ENCODE peak calls at places on chromosomes 1 and 21, in eight cellular contexts. One of them, this sample, is unnamed.

GRCh38 chr1:175774921-175775320 is 31.5 kb upstream of the TNR start:
- DNase-seq in GM12878: no peak
- DNase-seq in caudate nucleus: no peak
- DNase-seq in Panc1: no peak
- DNase-seq in CD4-positive, alpha-beta memory T cell: no peak
- DNase-seq in CD8-positive, alpha-beta memory T cell: no peak
- DNase-seq in epithelial cell of prostate: no peak
- DNase-seq in endodermal cell: peak; percentile 59
- DNase-seq in this sample: no peak

GRCh38 chr1:39115271-39116110 is 89.0 kb upstream of the MACF1 start:
- DNase-seq in caudate nucleus: no peak
- DNase-seq in epithelial cell of prostate: no peak
- DNase-seq in endodermal cell: no peak
- DNase-seq in GM12878: no peak
- DNase-seq in Panc1: no peak
- DNase-seq in CD8-positive, alpha-beta memory T cell: no peak
- DNase-seq in CD4-positive, alpha-beta memory T cell: no peak
- DNase-seq in this sample: no peak

GRCh38 chr1:171188388-171189266 is 3.5 kb downstream of the FMO2 start:
- DNase-seq in endodermal cell: peak; percentile 74
- DNase-seq in Panc1: peak; percentile 32
- DNase-seq in GM12878: peak; percentile 5
- DNase-seq in CD8-positive, alpha-beta memory T cell: peak; percentile 1
- DNase-seq in caudate nucleus: no peak
- DNase-seq in CD4-positive, alpha-beta memory T cell: peak; percentile 29
- DNase-seq in epithelial cell of prostate: no peak
- DNase-seq in this sample: peak; percentile 30

GRCh38 chr1:29716306-29716705 is 480.0 kb downstream of the PTPRU start:
- DNase-seq in CD8-positive, alpha-beta memory T cell: no peak
- DNase-seq in epithelial cell of prostate: no peak
- DNase-seq in GM12878: no peak
- DNase-seq in caudate nucleus: no peak
- DNase-seq in CD4-positive, alpha-beta memory T cell: no peak
- DNase-seq in Panc1: no peak
- DNase-seq in endodermal cell: no peak
- DNase-seq in this sample: no peak

GRCh38 chr1:190084552-190084951 is 393.1 kb downstream of the BRINP3 start:
- DNase-seq in epithelial cell of prostate: no peak
- DNase-seq in CD4-positive, alpha-beta memory T cell: no peak
- DNase-seq in CD8-positive, alpha-beta memory T cell: no peak
- DNase-seq in caudate nucleus: no peak
- DNase-seq in GM12878: no peak
- DNase-seq in endodermal cell: peak; percentile 91
- DNase-seq in Panc1: no peak
- DNase-seq in this sample: no peak

GRCh38 chr1:187157115-187157514 is 328.4 kb downstream of the PLA2G4A start:
- DNase-seq in epithelial cell of prostate: no peak
- DNase-seq in CD4-positive, alpha-beta memory T cell: no peak
- DNase-seq in GM12878: no peak
- DNase-seq in CD8-positive, alpha-beta memory T cell: no peak
- DNase-seq in endodermal cell: no peak
- DNase-seq in Panc1: no peak
- DNase-seq in caudate nucleus: no peak
- DNase-seq in this sample: no peak

GRCh38 chr1:109721046-109721445 is 9.0 kb downstream of the GSTM5 start:
- DNase-seq in epithelial cell of prostate: no peak
- DNase-seq in CD8-positive, alpha-beta memory T cell: no peak
- DNase-seq in endodermal cell: no peak
- DNase-seq in GM12878: no peak
- DNase-seq in CD4-positive, alpha-beta memory T cell: no peak
- DNase-seq in caudate nucleus: no peak
- DNase-seq in Panc1: no peak
- DNase-seq in this sample: no peak

GRCh38 chr1:245704765-245705164 is 550.0 kb downstream of the KIF26B start:
- DNase-seq in epithelial cell of prostate: no peak
- DNase-seq in CD8-positive, alpha-beta memory T cell: no peak
- DNase-seq in Panc1: no peak
- DNase-seq in CD4-positive, alpha-beta memory T cell: no peak
- DNase-seq in caudate nucleus: no peak
- DNase-seq in GM12878: no peak
- DNase-seq in endodermal cell: peak; percentile 24
- DNase-seq in this sample: no peak

GRCh38 chr1:100404816-100405215 is 52.5 kb downstream of the CDC14A start:
- DNase-seq in CD8-positive, alpha-beta memory T cell: no peak
- DNase-seq in endodermal cell: no peak
- DNase-seq in epithelial cell of prostate: no peak
- DNase-seq in Panc1: no peak
- DNase-seq in GM12878: no peak
- DNase-seq in CD4-positive, alpha-beta memory T cell: no peak
- DNase-seq in caudate nucleus: no peak
- DNase-seq in this sample: no peak

GRCh38 chr21:44763451-44764318 is 37.9 kb downstream of the UBE2G2 start:
- DNase-seq in CD4-positive, alpha-beta memory T cell: no peak
- DNase-seq in CD8-positive, alpha-beta memory T cell: no peak
- DNase-seq in GM12878: no peak
- DNase-seq in caudate nucleus: no peak
- DNase-seq in Panc1: no peak
- DNase-seq in endodermal cell: no peak
- DNase-seq in epithelial cell of prostate: no peak
- DNase-seq in this sample: no peak

GRCh38 chr1:199173356-199173755 is 534.5 kb downstream of the PTPRC start:
- DNase-seq in GM12878: peak; percentile 92
- DNase-seq in CD8-positive, alpha-beta memory T cell: no peak
- DNase-seq in endodermal cell: no peak
- DNase-seq in epithelial cell of prostate: peak; percentile 10
- DNase-seq in caudate nucleus: no peak
- DNase-seq in Panc1: no peak
- DNase-seq in CD4-positive, alpha-beta memory T cell: peak; percentile 68
- DNase-seq in this sample: no peak

GRCh38 chr1:153532161-153532560 is 3.6 kb downstream of the S100A6 start:
- DNase-seq in GM12878: no peak
- DNase-seq in endodermal cell: peak; percentile 33
- DNase-seq in Panc1: no peak
- DNase-seq in CD8-positive, alpha-beta memory T cell: peak; percentile 25
- DNase-seq in CD4-positive, alpha-beta memory T cell: peak; percentile 34
- DNase-seq in epithelial cell of prostate: no peak
- DNase-seq in caudate nucleus: no peak
- DNase-seq in this sample: no peak

DNA sequence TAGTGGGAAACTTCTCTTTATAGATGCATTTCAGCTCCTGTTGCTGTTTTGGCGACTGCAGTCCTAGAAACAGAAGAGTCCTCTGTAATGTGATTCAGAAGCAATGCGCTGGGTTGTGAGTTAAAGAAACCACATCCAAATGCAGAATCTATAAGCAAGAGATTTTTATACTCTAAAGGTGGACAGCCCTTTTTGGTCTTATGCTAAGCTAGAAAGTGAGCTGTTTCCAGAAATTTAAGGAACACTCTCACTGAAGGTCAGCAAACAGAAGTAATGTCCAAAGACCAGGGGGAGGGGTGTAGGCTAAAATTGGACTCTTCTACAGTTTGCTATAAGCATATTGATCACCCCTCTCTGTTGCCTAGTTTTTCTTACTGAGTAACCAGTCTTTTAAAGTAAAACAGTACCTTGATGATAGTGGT is 30.7 kb downstream of the DUSP10 start:
- DNase-seq in Panc1: no peak
- DNase-seq in CD8-positive, alpha-beta memory T cell: no peak
- DNase-seq in GM12878: no peak
- DNase-seq in endodermal cell: no peak
- DNase-seq in CD4-positive, alpha-beta memory T cell: no peak
- DNase-seq in caudate nucleus: no peak
- DNase-seq in epithelial cell of prostate: no peak
- DNase-seq in this sample: no peak
- H3K27ac ChIP-seq in Panc1: no peak overlapping the region
- H3K27ac ChIP-seq in CD8-positive, alpha-beta memory T cell: no peak overlapping the region
- H3K27ac ChIP-seq in GM12878: peak overlapping the region; percentile 22
- H3K27ac ChIP-seq in endodermal cell: no peak overlapping the region
- H3K27ac ChIP-seq in CD4-positive, alpha-beta memory T cell: peak overlapping the region; percentile 70
- H3K27ac ChIP-seq in caudate nucleus: peak overlapping the region; percentile 77
- H3K27ac ChIP-seq in epithelial cell of prostate: no peak overlapping the region
- H3K27ac ChIP-seq in this sample: no peak overlapping the region

GRCh38 chr1:214476229-214476957 is 75.0 kb downstream of the PTPN14 start:
- DNase-seq in caudate nucleus: no peak
- DNase-seq in CD4-positive, alpha-beta memory T cell: no peak
- DNase-seq in Panc1: no peak
- DNase-seq in epithelial cell of prostate: no peak
- DNase-seq in GM12878: no peak
- DNase-seq in CD8-positive, alpha-beta memory T cell: no peak
- DNase-seq in endodermal cell: peak; percentile 79
- DNase-seq in this sample: no peak
- H3K27ac ChIP-seq in caudate nucleus: no peak overlapping the region
- H3K27ac ChIP-seq in CD4-positive, alpha-beta memory T cell: no peak overlapping the region
- H3K27ac ChIP-seq in Panc1: peak overlapping the region; percentile 89
- H3K27ac ChIP-seq in epithelial cell of prostate: peak overlapping the region; percentile 100
- H3K27ac ChIP-seq in GM12878: no peak overlapping the region
- H3K27ac ChIP-seq in CD8-positive, alpha-beta memory T cell: no peak overlapping the region
- H3K27ac ChIP-seq in endodermal cell: no peak overlapping the region
- H3K27ac ChIP-seq in this sample: peak overlapping the region; percentile 100

GRCh38 chr1:231232870-231233734 is 7.9 kb upstream of the GNPAT start:
- DNase-seq in CD4-positive, alpha-beta memory T cell: no peak
- DNase-seq in epithelial cell of prostate: no peak
- DNase-seq in caudate nucleus: no peak
- DNase-seq in GM12878: no peak
- DNase-seq in endodermal cell: no peak
- DNase-seq in CD8-positive, alpha-beta memory T cell: no peak
- DNase-seq in Panc1: no peak
- DNase-seq in this sample: no peak

GRCh38 chr1:231235526-231235925 is 5.5 kb upstream of the GNPAT start:
- DNase-seq in Panc1: no peak
- DNase-seq in epithelial cell of prostate: no peak
- DNase-seq in endodermal cell: no peak
- DNase-seq in CD8-positive, alpha-beta memory T cell: no peak
- DNase-seq in GM12878: no peak
- DNase-seq in CD4-positive, alpha-beta memory T cell: no peak
- DNase-seq in caudate nucleus: no peak
- DNase-seq in this sample: no peak

GRCh38 chr1:231234506-231234905 is 6.5 kb upstream of the GNPAT start:
- DNase-seq in GM12878: no peak
- DNase-seq in epithelial cell of prostate: no peak
- DNase-seq in CD8-positive, alpha-beta memory T cell: no peak
- DNase-seq in caudate nucleus: no peak
- DNase-seq in CD4-positive, alpha-beta memory T cell: no peak
- DNase-seq in Panc1: no peak
- DNase-seq in endodermal cell: no peak
- DNase-seq in this sample: no peak

GRCh38 chr1:231236131-231236571 is 4.9 kb upstream of the GNPAT start:
- DNase-seq in Panc1: no peak
- DNase-seq in CD4-positive, alpha-beta memory T cell: no peak
- DNase-seq in caudate nucleus: no peak
- DNase-seq in GM12878: no peak
- DNase-seq in epithelial cell of prostate: no peak
- DNase-seq in endodermal cell: no peak
- DNase-seq in CD8-positive, alpha-beta memory T cell: no peak
- DNase-seq in this sample: no peak

DNA sequence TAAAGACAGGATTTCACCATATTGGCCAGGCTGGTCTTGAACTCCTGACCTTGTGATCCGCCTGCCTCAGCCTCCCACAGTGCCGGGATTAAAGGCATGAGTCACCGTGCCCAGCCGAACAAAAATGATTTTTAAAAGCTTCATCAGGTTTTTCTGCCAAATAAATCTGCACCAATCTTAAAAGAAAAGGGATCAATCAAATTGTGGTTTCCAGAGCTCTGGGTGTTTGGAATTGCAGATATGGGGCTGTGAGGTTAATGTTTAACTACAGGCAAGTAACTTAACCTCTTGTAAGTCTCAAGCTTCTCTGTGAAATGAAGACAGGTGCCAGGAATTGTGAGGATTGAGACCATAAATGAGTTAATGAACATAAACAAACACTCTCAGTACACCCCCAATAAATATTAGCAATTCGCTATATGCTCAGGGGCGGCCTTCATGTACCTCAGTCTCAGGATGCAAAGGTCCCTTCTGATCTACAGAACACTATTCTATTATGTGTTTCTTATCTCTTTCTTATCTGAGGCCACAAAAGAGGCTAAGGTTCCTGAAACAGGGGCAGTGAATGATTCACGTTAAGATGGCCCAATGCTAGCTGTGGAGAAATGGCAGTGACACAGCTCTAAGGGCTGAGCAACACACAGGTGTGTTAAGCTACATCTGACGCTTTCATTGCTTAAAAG is 7.1 kb upstream of the GNPAT start:
- DNase-seq in Panc1: no peak
- DNase-seq in endodermal cell: no peak
- DNase-seq in CD4-positive, alpha-beta memory T cell: no peak
- DNase-seq in epithelial cell of prostate: no peak
- DNase-seq in CD8-positive, alpha-beta memory T cell: no peak
- DNase-seq in caudate nucleus: no peak
- DNase-seq in GM12878: no peak
- DNase-seq in this sample: no peak
- H3K27ac ChIP-seq in Panc1: no peak overlapping the region
- H3K27ac ChIP-seq in endodermal cell: no peak overlapping the region
- H3K27ac ChIP-seq in CD4-positive, alpha-beta memory T cell: no peak overlapping the region
- H3K27ac ChIP-seq in epithelial cell of prostate: no peak overlapping the region
- H3K27ac ChIP-seq in CD8-positive, alpha-beta memory T cell: no peak overlapping the region
- H3K27ac ChIP-seq in caudate nucleus: no peak overlapping the region
- H3K27ac ChIP-seq in GM12878: no peak overlapping the region
- H3K27ac ChIP-seq in this sample: no peak overlapping the region

DNA sequence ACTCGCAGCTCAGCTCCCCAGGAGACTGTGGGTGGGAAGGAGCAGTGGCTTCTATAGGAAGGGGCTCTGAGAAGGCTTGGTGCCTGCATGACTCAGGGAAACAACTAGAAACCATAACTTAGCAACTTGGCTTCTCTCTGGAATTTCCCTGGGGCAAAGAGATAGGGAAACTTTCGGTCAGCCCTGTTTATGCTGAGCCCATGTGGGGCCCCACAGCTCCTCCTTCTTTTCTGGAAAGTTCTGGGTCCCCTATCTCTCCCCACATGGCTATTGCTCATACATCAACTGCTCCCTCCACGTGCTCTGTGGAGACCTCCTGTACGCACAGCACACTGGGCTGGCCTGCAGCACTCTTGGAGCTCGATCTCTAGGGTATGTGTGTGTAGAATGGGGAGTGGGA is 39.3 kb downstream of the PLEKHA6 start:
- DNase-seq in CD8-positive, alpha-beta memory T cell: no peak
- DNase-seq in epithelial cell of prostate: peak; percentile 65
- DNase-seq in CD4-positive, alpha-beta memory T cell: no peak
- DNase-seq in endodermal cell: no peak
- DNase-seq in Panc1: no peak
- DNase-seq in GM12878: no peak
- DNase-seq in caudate nucleus: no peak
- DNase-seq in this sample: no peak
- H3K27ac ChIP-seq in CD8-positive, alpha-beta memory T cell: no peak overlapping the region
- H3K27ac ChIP-seq in epithelial cell of prostate: peak overlapping the region; percentile 57
- H3K27ac ChIP-seq in CD4-positive, alpha-beta memory T cell: no peak overlapping the region
- H3K27ac ChIP-seq in endodermal cell: no peak overlapping the region
- H3K27ac ChIP-seq in Panc1: no peak overlapping the region
- H3K27ac ChIP-seq in GM12878: no peak overlapping the region
- H3K27ac ChIP-seq in caudate nucleus: peak overlapping the region; percentile 74
- H3K27ac ChIP-seq in this sample: peak overlapping the region; percentile 64

This sample was measured in keratinocyte.